ENCODE peak calls at places on chromosome 11, in eight cellular contexts. A is non-pigmented ciliary epithelial cell; I is stimulated activated CD8-positive, alpha-beta memory T cell treated with anti-CD3 and anti-CD28 coated beads, Interleukin-7, amount 100 ng/mL, for 4 hours; N is activated CD8-positive, alpha-beta memory T cell treated with anti-CD3 and anti-CD28 coated beads for 24 hours; W is T-helper 2 cell; H is activated CD4-positive, alpha-beta T cell treated with anti-CD3 and anti-CD28 coated beads, Interleukin-2, amount 50 U/mL, for 48 hours; V is M059J; T is kidney glomerular epithelial cell. B is an unnamed sample.

GRCh38 chr11:92880391-92880790 is 89.1 kb upstream of the MTNR1B start:
- DNase-seq in A (peak), I (no peak), N (no peak), W (no peak), H (no peak), V (peak), T (peak), B (no peak)

GRCh38 chr11:62665630-62666258 is 632 bp downstream of the CSKMT start:
- DNase-seq in A (no peak), I (peak), N (peak), W (peak), H (peak), V (no peak), T (no peak), B (peak)

GRCh38 chr11:3840870-3841425 is at the start of gene RHOG:
- DNase-seq in A (peak), I (peak), N (peak), W (peak), H (no peak), V (peak), T (peak), B (peak)

GRCh38 chr11:102115557-102115956 is 5.3 kb downstream of the YAP1 start:
- DNase-seq in A (no peak), I (no peak), N (no peak), W (no peak), H (no peak), V (peak), T (peak), B (no peak)

GRCh38 chr11:132864811-132865576 is 667.3 kb downstream of the OPCML start:
- DNase-seq in A (no peak), I (no peak), N (no peak), W (no peak), H (no peak), V (peak), T (no peak), B (no peak)

GRCh38 chr11:86990520-86990919 is 35.3 kb upstream of the FZD4 start:
- DNase-seq in A (peak), I (no peak), N (no peak), W (no peak), H (no peak), V (peak), T (peak), B (no peak)

GRCh38 chr11:78651923-78652602 is 77.4 kb upstream of the NARS2 start:
- DNase-seq in A (no peak), I (no peak), N (peak), W (no peak), H (peak), V (no peak), T (no peak), B (no peak)

GRCh38 chr11:5841797-5842196 is at the start of gene OR52E6:
- DNase-seq in A (no peak), I (no peak), N (no peak), W (no peak), H (no peak), V (no peak), T (no peak), B (no peak)